ENCODE peak calls at places on chromosomes 12 and 14, in seven cellular contexts. One of them, this sample, is unnamed.
A peak's percentile ranks its signal among the peaks of the same experiment; 100 is the strongest.

GRCh38 chr14:99320105-99320572 is 48.1 kb upstream of the BCL11B start:
- DNase-seq in mesothelial cell of epicardium: no peak
- DNase-seq in cardiac fibroblast: peak; percentile 21
- DNase-seq in IMR-90: peak; percentile 8
- DNase-seq in HFFc6: peak; percentile 20
- DNase-seq in psoas muscle: no peak
- DNase-seq in mucosa of descending colon: peak; percentile 76
- DNase-seq in this sample: peak; percentile 78

GRCh38 chr12:116891019-116891418 is 9.8 kb upstream of the HRK start:
- DNase-seq in HFFc6: no peak
- DNase-seq in mucosa of descending colon: no peak
- DNase-seq in cardiac fibroblast: no peak
- DNase-seq in psoas muscle: no peak
- DNase-seq in IMR-90: no peak
- DNase-seq in mesothelial cell of epicardium: no peak
- DNase-seq in this sample: no peak

GRCh38 chr14:101176535-101177205 is 273.1 kb upstream of the RTL1 start:
- DNase-seq in psoas muscle: no peak
- DNase-seq in cardiac fibroblast: no peak
- DNase-seq in IMR-90: no peak
- DNase-seq in mucosa of descending colon: no peak
- DNase-seq in mesothelial cell of epicardium: no peak
- DNase-seq in HFFc6: no peak
- DNase-seq in this sample: peak; percentile 4

GRCh38 chr12:28795306-28795705 is 353.8 kb upstream of the FAR2 start:
- DNase-seq in HFFc6: no peak
- DNase-seq in cardiac fibroblast: no peak
- DNase-seq in psoas muscle: no peak
- DNase-seq in IMR-90: peak; percentile 69
- DNase-seq in mesothelial cell of epicardium: no peak
- DNase-seq in mucosa of descending colon: no peak
- DNase-seq in this sample: no peak

GRCh38 chr14:86430807-86431206 is 900.9 kb downstream of the FLRT2 start:
- DNase-seq in cardiac fibroblast: no peak
- DNase-seq in mucosa of descending colon: no peak
- DNase-seq in HFFc6: peak; percentile 26
- DNase-seq in mesothelial cell of epicardium: no peak
- DNase-seq in IMR-90: peak; percentile 44
- DNase-seq in psoas muscle: no peak
- DNase-seq in this sample: no peak

GRCh38 chr14:76968621-76969063 is 59.9 kb downstream of the IRF2BPL start:
- DNase-seq in mucosa of descending colon: no peak
- DNase-seq in IMR-90: no peak
- DNase-seq in mesothelial cell of epicardium: no peak
- DNase-seq in cardiac fibroblast: no peak
- DNase-seq in HFFc6: no peak
- DNase-seq in psoas muscle: no peak
- DNase-seq in this sample: no peak

GRCh38 chr12:115763982-115764621 is 513.4 kb downstream of the MED13L start:
- DNase-seq in mesothelial cell of epicardium: no peak
- DNase-seq in IMR-90: no peak
- DNase-seq in psoas muscle: no peak
- DNase-seq in HFFc6: no peak
- DNase-seq in mucosa of descending colon: no peak
- DNase-seq in cardiac fibroblast: no peak
- DNase-seq in this sample: no peak

GRCh38 chr14:68684466-68685418 is 108.1 kb downstream of the ZFP36L1 start:
- DNase-seq in IMR-90: no peak
- DNase-seq in cardiac fibroblast: no peak
- DNase-seq in mesothelial cell of epicardium: no peak
- DNase-seq in HFFc6: no peak
- DNase-seq in psoas muscle: no peak
- DNase-seq in mucosa of descending colon: no peak
- DNase-seq in this sample: no peak

GRCh38 chr14:53190938-53191337 is 37.8 kb upstream of the DDHD1 start:
- DNase-seq in mesothelial cell of epicardium: no peak
- DNase-seq in HFFc6: no peak
- DNase-seq in psoas muscle: no peak
- DNase-seq in IMR-90: peak; percentile 12
- DNase-seq in cardiac fibroblast: peak; percentile 35
- DNase-seq in mucosa of descending colon: no peak
- DNase-seq in this sample: peak; percentile 46

GRCh38 chr12:50220357-50221061 is 53.3 kb upstream of the CERS5 start:
- DNase-seq in cardiac fibroblast: peak; percentile 75
- DNase-seq in psoas muscle: no peak
- DNase-seq in mesothelial cell of epicardium: no peak
- DNase-seq in HFFc6: peak; percentile 48
- DNase-seq in IMR-90: peak; percentile 72
- DNase-seq in mucosa of descending colon: no peak
- DNase-seq in this sample: peak; percentile 45

GRCh38 chr14:75174066-75174465 is 2.3 kb downstream of the TMED10 start:
- DNase-seq in cardiac fibroblast: no peak
- DNase-seq in mucosa of descending colon: no peak
- DNase-seq in HFFc6: no peak
- DNase-seq in IMR-90: no peak
- DNase-seq in mesothelial cell of epicardium: no peak
- DNase-seq in psoas muscle: no peak
- DNase-seq in this sample: no peak

GRCh38 chr14:58395815-58396626 is at the start of gene TOMM20L:
- DNase-seq in IMR-90: peak; percentile 48
- DNase-seq in mesothelial cell of epicardium: peak; percentile 46
- DNase-seq in HFFc6: peak; percentile 6
- DNase-seq in cardiac fibroblast: peak; percentile 71
- DNase-seq in psoas muscle: peak; percentile 77
- DNase-seq in mucosa of descending colon: peak; percentile 84
- DNase-seq in this sample: peak; percentile 90

GRCh38 chr12:56037161-56037560 is 4.6 kb upstream of the RPS26 start:
- DNase-seq in HFFc6: no peak
- DNase-seq in psoas muscle: no peak
- DNase-seq in cardiac fibroblast: no peak
- DNase-seq in mucosa of descending colon: no peak
- DNase-seq in mesothelial cell of epicardium: no peak
- DNase-seq in IMR-90: no peak
- DNase-seq in this sample: no peak

GRCh38 chr14:57291692-57292647 is 23.2 kb downstream of the AP5M1 start:
- DNase-seq in mucosa of descending colon: no peak
- DNase-seq in HFFc6: no peak
- DNase-seq in IMR-90: no peak
- DNase-seq in mesothelial cell of epicardium: no peak
- DNase-seq in cardiac fibroblast: no peak
- DNase-seq in psoas muscle: no peak
- DNase-seq in this sample: no peak

GRCh38 chr12:56634837-56635538 is 4.9 kb upstream of the BAZ2A start:
- DNase-seq in mucosa of descending colon: peak; percentile 90
- DNase-seq in HFFc6: peak; percentile 87
- DNase-seq in cardiac fibroblast: peak; percentile 83
- DNase-seq in mesothelial cell of epicardium: peak; percentile 45
- DNase-seq in IMR-90: peak; percentile 84
- DNase-seq in psoas muscle: peak; percentile 77
- DNase-seq in this sample: peak; percentile 79

GRCh38 chr14:100376751-100377171 is 53.6 kb downstream of the SLC25A47 start:
- DNase-seq in mesothelial cell of epicardium: no peak
- DNase-seq in cardiac fibroblast: peak; percentile 46
- DNase-seq in IMR-90: peak; percentile 23
- DNase-seq in HFFc6: peak; percentile 56
- DNase-seq in mucosa of descending colon: no peak
- DNase-seq in psoas muscle: no peak
- DNase-seq in this sample: no peak

GRCh38 chr12:8590842-8591545 is 21.7 kb downstream of the AICDA start:
- DNase-seq in HFFc6: no peak
- DNase-seq in psoas muscle: no peak
- DNase-seq in mucosa of descending colon: no peak
- DNase-seq in mesothelial cell of epicardium: no peak
- DNase-seq in cardiac fibroblast: no peak
- DNase-seq in IMR-90: no peak
- DNase-seq in this sample: peak; percentile 80

GRCh38 chr12:29245246-29245645 is 96.2 kb downstream of the FAR2 start:
- DNase-seq in psoas muscle: no peak
- DNase-seq in HFFc6: no peak
- DNase-seq in cardiac fibroblast: no peak
- DNase-seq in mucosa of descending colon: no peak
- DNase-seq in mesothelial cell of epicardium: no peak
- DNase-seq in IMR-90: peak; percentile 11
- DNase-seq in this sample: no peak

GRCh38 chr12:110109037-110109836 is 14.9 kb upstream of the IFT81 start:
- DNase-seq in psoas muscle: peak; percentile 86
- DNase-seq in cardiac fibroblast: peak; percentile 98
- DNase-seq in HFFc6: peak; percentile 98
- DNase-seq in mucosa of descending colon: no peak
- DNase-seq in IMR-90: peak; percentile 99
- DNase-seq in mesothelial cell of epicardium: no peak
- DNase-seq in this sample: no peak

GRCh38 chr12:118689793-118690192 is 291.5 kb upstream of the SRRM4 start:
- DNase-seq in HFFc6: no peak
- DNase-seq in IMR-90: no peak
- DNase-seq in cardiac fibroblast: no peak
- DNase-seq in psoas muscle: no peak
- DNase-seq in mucosa of descending colon: no peak
- DNase-seq in mesothelial cell of epicardium: no peak
- DNase-seq in this sample: peak; percentile 16

GRCh38 chr12:54394281-54394719 is 9.8 kb upstream of the ZNF385A start:
- DNase-seq in mesothelial cell of epicardium: no peak
- DNase-seq in HFFc6: peak; percentile 57
- DNase-seq in mucosa of descending colon: no peak
- DNase-seq in psoas muscle: no peak
- DNase-seq in cardiac fibroblast: peak; percentile 64
- DNase-seq in IMR-90: peak; percentile 56
- DNase-seq in this sample: no peak

GRCh38 chr12:101172316-101172715 is 37.7 kb downstream of the SLC5A8 start:
- DNase-seq in mucosa of descending colon: no peak
- DNase-seq in IMR-90: peak; percentile 10
- DNase-seq in cardiac fibroblast: no peak
- DNase-seq in HFFc6: no peak
- DNase-seq in psoas muscle: no peak
- DNase-seq in mesothelial cell of epicardium: no peak
- DNase-seq in this sample: no peak
- TF ChIP-seq CTCF in mucosa of descending colon: no peak
- TF ChIP-seq CTCF in IMR-90: no peak
- TF ChIP-seq CTCF in cardiac fibroblast: no peak
- TF ChIP-seq CTCF in HFFc6: no peak
- TF ChIP-seq CTCF in psoas muscle: no peak
- TF ChIP-seq CTCF in mesothelial cell of epicardium: no peak
- TF ChIP-seq CTCF in this sample: no peak

DNA sequence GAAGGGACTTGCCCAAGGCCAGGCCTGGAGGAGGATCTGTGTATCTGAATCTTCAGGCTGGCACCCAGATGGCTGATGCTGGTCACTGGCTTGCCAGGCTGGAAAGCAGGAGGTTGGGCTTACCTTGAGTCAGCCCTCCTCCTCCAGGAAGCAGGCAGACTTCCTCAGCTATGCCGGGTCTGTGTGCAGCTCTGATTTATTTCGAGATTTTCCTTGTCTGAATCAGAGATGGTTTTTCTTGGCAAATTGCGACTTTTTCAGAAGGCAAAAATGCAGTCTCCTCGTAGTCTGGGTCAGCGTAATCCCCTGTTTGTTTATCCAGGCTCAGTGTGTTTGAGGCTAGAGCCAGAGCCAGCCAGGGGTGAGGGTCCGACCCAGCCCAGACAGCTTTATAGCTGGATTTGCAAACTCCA is 48.9 kb downstream of the SMOC1 start:
- DNase-seq in psoas muscle: no peak
- DNase-seq in mesothelial cell of epicardium: no peak
- DNase-seq in IMR-90: peak; percentile 89
- DNase-seq in mucosa of descending colon: no peak
- DNase-seq in cardiac fibroblast: no peak
- DNase-seq in HFFc6: no peak
- DNase-seq in this sample: no peak
- TF ChIP-seq CTCF in psoas muscle: no peak
- TF ChIP-seq CTCF in mesothelial cell of epicardium: no peak
- TF ChIP-seq CTCF in IMR-90: no peak
- TF ChIP-seq CTCF in mucosa of descending colon: no peak
- TF ChIP-seq CTCF in cardiac fibroblast: no peak
- TF ChIP-seq CTCF in HFFc6: no peak
- TF ChIP-seq CTCF in this sample: no peak

GRCh38 chr12:68065687-68066086 is 76.4 kb downstream of the IFNG-AS1 start:
- DNase-seq in mucosa of descending colon: no peak
- DNase-seq in HFFc6: no peak
- DNase-seq in cardiac fibroblast: no peak
- DNase-seq in psoas muscle: no peak
- DNase-seq in mesothelial cell of epicardium: no peak
- DNase-seq in IMR-90: no peak
- DNase-seq in this sample: no peak

GRCh38 chr12:68070957-68071356 is 81.7 kb downstream of the IFNG-AS1 start:
- DNase-seq in cardiac fibroblast: no peak
- DNase-seq in psoas muscle: no peak
- DNase-seq in IMR-90: no peak
- DNase-seq in mucosa of descending colon: no peak
- DNase-seq in HFFc6: no peak
- DNase-seq in mesothelial cell of epicardium: no peak
- DNase-seq in this sample: no peak

GRCh38 chr12:68069276-68069675 is 80.0 kb downstream of the IFNG-AS1 start:
- DNase-seq in HFFc6: no peak
- DNase-seq in mucosa of descending colon: no peak
- DNase-seq in IMR-90: peak; percentile 2
- DNase-seq in psoas muscle: no peak
- DNase-seq in cardiac fibroblast: no peak
- DNase-seq in mesothelial cell of epicardium: no peak
- DNase-seq in this sample: no peak

GRCh38 chr12:68065163-68065562 is 75.9 kb downstream of the IFNG-AS1 start:
- DNase-seq in cardiac fibroblast: no peak
- DNase-seq in mucosa of descending colon: no peak
- DNase-seq in IMR-90: no peak
- DNase-seq in psoas muscle: no peak
- DNase-seq in mesothelial cell of epicardium: no peak
- DNase-seq in HFFc6: no peak
- DNase-seq in this sample: no peak

GRCh38 chr12:68067762-68068376 is 78.6 kb downstream of the IFNG-AS1 start:
- DNase-seq in psoas muscle: no peak
- DNase-seq in HFFc6: no peak
- DNase-seq in mucosa of descending colon: no peak
- DNase-seq in IMR-90: no peak
- DNase-seq in cardiac fibroblast: peak; percentile 1
- DNase-seq in mesothelial cell of epicardium: no peak
- DNase-seq in this sample: no peak
- TF ChIP-seq CTCF in psoas muscle: peak; percentile 11
- TF ChIP-seq CTCF in HFFc6: peak; percentile 65
- TF ChIP-seq CTCF in mucosa of descending colon: no peak
- TF ChIP-seq CTCF in IMR-90: peak; percentile 26
- TF ChIP-seq CTCF in cardiac fibroblast: peak; percentile 66
- TF ChIP-seq CTCF in mesothelial cell of epicardium: no peak
- TF ChIP-seq CTCF in this sample: peak; percentile 9

DNA sequence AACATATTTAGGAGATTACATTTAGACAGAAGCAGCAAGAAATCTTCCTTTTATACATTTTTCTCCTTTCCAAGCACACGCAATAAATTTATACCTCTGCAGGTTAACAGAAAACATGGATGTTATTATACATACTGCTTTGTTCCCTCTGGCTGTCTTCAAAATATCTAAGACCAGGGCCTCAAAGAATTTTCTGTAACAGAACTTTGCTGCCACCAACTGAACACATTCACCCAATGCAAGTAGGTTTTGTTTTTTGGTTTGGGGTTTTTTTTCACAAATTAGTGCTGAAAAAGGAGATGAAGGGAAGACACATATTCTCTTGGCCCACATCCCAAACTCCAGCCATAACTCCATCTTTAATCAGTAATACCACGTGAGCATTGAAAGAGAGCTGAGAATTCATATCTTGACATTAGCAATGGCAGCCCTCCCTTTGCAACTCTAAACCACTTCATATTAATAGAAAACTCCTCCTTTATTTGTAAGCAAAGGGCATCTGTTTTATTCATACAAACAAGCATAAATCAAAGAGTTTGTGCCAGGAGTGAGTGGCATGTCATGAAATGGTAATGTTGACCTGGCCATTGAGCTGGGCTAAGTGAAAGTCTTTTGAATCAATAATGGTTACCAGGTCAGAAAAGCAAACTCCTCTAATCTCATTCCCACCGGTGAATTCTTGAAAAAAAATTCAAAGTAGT is 150.8 kb upstream of the FSCB start:
- DNase-seq in mucosa of descending colon: no peak
- DNase-seq in IMR-90: peak; percentile 0
- DNase-seq in HFFc6: no peak
- DNase-seq in psoas muscle: no peak
- DNase-seq in mesothelial cell of epicardium: no peak
- DNase-seq in cardiac fibroblast: peak; percentile 66
- DNase-seq in this sample: no peak
- TF ChIP-seq CTCF in mucosa of descending colon: no peak
- TF ChIP-seq CTCF in IMR-90: no peak
- TF ChIP-seq CTCF in HFFc6: no peak
- TF ChIP-seq CTCF in psoas muscle: no peak
- TF ChIP-seq CTCF in mesothelial cell of epicardium: peak; percentile 29
- TF ChIP-seq CTCF in cardiac fibroblast: peak; percentile 27
- TF ChIP-seq CTCF in this sample: no peak